ENCODE peak calls at places on chromosome 11, in four cellular contexts. H is amniotic stem cell; V is neural crest cell; C is stimulated activated naive CD4-positive, alpha-beta T cell. K is an unnamed sample.

GRCh38 chr11:62805991-62806441 is 776 bp upstream of the NXF1 start:
- DNase-seq in V (no peak), H (no peak), C (peak), K (no peak)

GRCh38 chr11:3796796-3797328 is 492 bp downstream of the NUP98 start:
- DNase-seq in C (no peak), V (no peak), H (no peak), K (peak)

GRCh38 chr11:62854825-62855570 is 15.6 kb upstream of the WDR74 start:
- DNase-seq in H (no peak), C (no peak), V (no peak), K (peak)

GRCh38 chr11:34242037-34242625 is 115.7 kb downstream of the ABTB2 start:
- DNase-seq in V (no peak), H (no peak), C (no peak), K (peak)

GRCh38 chr11:70527429-70528045 is 129.2 kb downstream of the CTTN start:
- DNase-seq in C (no peak), V (no peak), H (no peak), K (no peak)

GRCh38 chr11:107508201-107508857 is 50.7 kb upstream of the CWF19L2 start:
- DNase-seq in V (no peak), H (no peak), C (no peak), K (no peak)

GRCh38 chr11:29395555-29396072 is 621.2 kb downstream of the KCNA4 start:
- DNase-seq in H (no peak), C (no peak), V (no peak), K (peak)

GRCh38 chr11:122598971-122599370 is 56.6 kb upstream of the UBASH3B start:
- DNase-seq in H (no peak), V (no peak), C (no peak), K (no peak)

GRCh38 chr11:1938343-1939005 is 8.7 kb upstream of the MRPL23 start:
- DNase-seq in H (no peak), C (no peak), V (no peak), K (no peak)

K was measured in fibroblast of villous mesenchyme.